ENCODE peak calls at places on chromosomes 16 and 17, in ten cellular contexts. S is GM23338; V is neural progenitor cell; Y is gastrocnemius medialis; U is naive thymus-derived CD4-positive, alpha-beta T cell; F is IMR-90; D is right atrium auricular region; I is heart left ventricle; P is left ventricle myocardium inferior; Q is CD8-positive, alpha-beta memory T cell. K is an unnamed sample. For H3K4me1, the result is how much of the 10 kb centered on the place peaks cover.

GRCh38 chr16:24955975-24956731 is 59.0 kb downstream of the ARHGAP17 start:
- DNase-seq in D (no peak), P (no peak), Y (no peak), V (no peak), U (no peak), Q (no peak), F (no peak), S (no peak), I (no peak), K (no peak)

GRCh38 chr16:4401510-4401909 is 14.9 kb downstream of the CORO7 start:
- DNase-seq in V (no peak), D (no peak), P (no peak), I (no peak), Y (no peak), Q (no peak), U (no peak), F (no peak), S (no peak), K (no peak)

GRCh38 chr16:645852-646678 is 3.1 kb upstream of the WDR90 start:
- DNase-seq in U (no peak), Q (no peak), D (no peak), F (no peak), V (no peak), Y (peak), I (no peak), S (peak), P (peak), K (no peak)

GRCh38 chr16:84718-85452 is 6.9 kb downstream of the MPG start:
- DNase-seq in I (peak), D (peak), Q (no peak), U (no peak), S (no peak), Y (peak), P (peak), F (peak), V (no peak), K (peak)

GRCh38 chr17:44587339-44587738 is 30.1 kb downstream of the FZD2 start:
- DNase-seq in P (peak), D (peak), V (no peak), F (peak), I (peak), U (no peak), Q (no peak), Y (no peak), S (no peak), K (peak)

GRCh38 chr16:30409125-30410060 is 2.0 kb downstream of the ZNF771 start:
- DNase-seq in V (peak), F (peak), S (peak), P (peak), D (peak), I (peak), Q (peak), U (peak), Y (peak), K (peak)

GRCh38 chr16:4114257-4115208 is 1.7 kb downstream of the ADCY9 start:
- DNase-seq in F (no peak), Y (no peak), S (no peak), P (peak), U (no peak), Q (no peak), D (no peak), I (peak), V (no peak), K (peak)

GRCh38 chr17:81230043-81230820 is 7.5 kb upstream of the CEP131 start:
- DNase-seq in D (no peak), F (no peak), S (peak), P (no peak), Q (no peak), V (no peak), U (no peak), Y (no peak), I (no peak), K (no peak)

GRCh38 chr16:82846806-82847205 is 220.0 kb downstream of the CDH13 start:
- DNase-seq in U (no peak), I (no peak), D (no peak), Q (no peak), F (no peak), Y (no peak), S (no peak), V (no peak), P (no peak), K (no peak)

GRCh38 chr17:35849469-35850348 is 19.0 kb downstream of the HEATR9 start:
- DNase-seq in V (peak), S (peak), D (peak), Q (peak), P (no peak), Y (no peak), I (no peak), F (peak), U (peak), K (no peak)

GRCh38 chr17:46046957-46047356 is 47.9 kb downstream of the STH start:
- DNase-seq in I (no peak), F (peak), V (no peak), Q (no peak), Y (no peak), U (no peak), S (no peak), P (no peak), D (no peak), K (no peak)

GRCh38 chr16:56743840-56744239 is 13.9 kb downstream of the NUP93 start:
- DNase-seq in V (no peak), F (peak), S (peak), Y (peak), I (no peak), P (peak), U (no peak), Q (no peak), D (peak), K (no peak)

GRCh38 chr16:21275529-21275928 is 2.6 kb downstream of the CRYM start:
- DNase-seq in U (no peak), Q (no peak), F (no peak), P (no peak), V (no peak), Y (no peak), I (no peak), D (no peak), S (no peak), K (no peak)

GRCh38 chr17:44087319-44087718 is 16.8 kb downstream of the G6PC3 start:
- DNase-seq in F (no peak), S (peak), Q (no peak), I (no peak), Y (no peak), V (no peak), U (no peak), D (no peak), P (no peak), K (no peak)

GRCh38 chr16:14309906-14310305 is 238.8 kb downstream of the MRTFB start:
- DNase-seq in Y (peak), F (peak), S (no peak), U (no peak), D (no peak), Q (no peak), P (no peak), V (no peak), I (peak), K (peak)

GRCh38 chr17:36842231-36842630 is 95.0 kb upstream of the LHX1 start:
- DNase-seq in F (no peak), S (no peak), Y (no peak), U (no peak), I (no peak), D (no peak), V (no peak), P (no peak), Q (no peak), K (no peak)

GRCh38 chr17:13182450-13182849 is 164.6 kb upstream of the ELAC2 start:
- DNase-seq in S (no peak), I (no peak), D (no peak), Y (no peak), P (no peak), V (no peak), F (no peak), U (no peak), Q (no peak), K (no peak)
- H3K4me3 ChIP-seq in S (no peak), I (no peak), D (no peak), Y (no peak), P (no peak), V (no peak), F (no peak), U (no peak), Q (no peak), K (no peak)

GRCh38 chr16:67848118-67848517 is 625 bp upstream of the CENPT start:
- DNase-seq in S (no peak), U (no peak), P (no peak), Q (no peak), V (no peak), D (no peak), I (no peak), Y (no peak), F (no peak), K (no peak)
- H3K4me1 ChIP-seq in S (under half), U (under half), P (half or more), Q (under half), V (under half), D (under half), I (half or more), Y (under half), F (under half), K (under half)

GRCh38 chr16:13122074-13122473 is 220.7 kb downstream of the SHISA9 start:
- DNase-seq in P (no peak), V (no peak), I (no peak), U (no peak), Q (no peak), S (no peak), F (no peak), D (no peak), Y (no peak), K (no peak)
- H3K27ac ChIP-seq in P (no peak), V (no peak), I (no peak), U (no peak), Q (no peak), S (peak), F (no peak), D (no peak), Y (no peak), K (no peak)

GRCh38 chr16:70434489-70435260 is 4.2 kb downstream of the ST3GAL2 start:
- DNase-seq in P (no peak), V (no peak), Y (no peak), F (no peak), U (no peak), S (no peak), D (no peak), I (no peak), Q (no peak), K (no peak)

GRCh38 chr16:70430667-70431536 is 8.0 kb downstream of the ST3GAL2 start:
- DNase-seq in S (peak), P (no peak), F (peak), V (no peak), D (no peak), Q (peak), Y (no peak), U (peak), I (no peak), K (no peak)

GRCh38 chr16:70433456-70434103 is 5.3 kb downstream of the ST3GAL2 start:
- DNase-seq in V (no peak), I (peak), Q (no peak), S (no peak), P (peak), Y (peak), U (no peak), F (peak), D (peak), K (no peak)

GRCh38 chr16:70432304-70432799 is 6.5 kb downstream of the ST3GAL2 start:
- DNase-seq in Q (no peak), P (no peak), F (no peak), D (no peak), U (no peak), V (no peak), I (no peak), Y (no peak), S (no peak), K (no peak)

GRCh38 chr16:70432800-70433455 is 6.0 kb downstream of the ST3GAL2 start:
- DNase-seq in S (no peak), P (no peak), F (no peak), I (no peak), V (no peak), Y (no peak), D (peak), Q (no peak), U (no peak), K (no peak)
- H3K4me3 ChIP-seq in S (no peak), P (peak), F (no peak), I (no peak), V (no peak), Y (no peak), D (no peak), Q (no peak), U (no peak), K (no peak)

DNA sequence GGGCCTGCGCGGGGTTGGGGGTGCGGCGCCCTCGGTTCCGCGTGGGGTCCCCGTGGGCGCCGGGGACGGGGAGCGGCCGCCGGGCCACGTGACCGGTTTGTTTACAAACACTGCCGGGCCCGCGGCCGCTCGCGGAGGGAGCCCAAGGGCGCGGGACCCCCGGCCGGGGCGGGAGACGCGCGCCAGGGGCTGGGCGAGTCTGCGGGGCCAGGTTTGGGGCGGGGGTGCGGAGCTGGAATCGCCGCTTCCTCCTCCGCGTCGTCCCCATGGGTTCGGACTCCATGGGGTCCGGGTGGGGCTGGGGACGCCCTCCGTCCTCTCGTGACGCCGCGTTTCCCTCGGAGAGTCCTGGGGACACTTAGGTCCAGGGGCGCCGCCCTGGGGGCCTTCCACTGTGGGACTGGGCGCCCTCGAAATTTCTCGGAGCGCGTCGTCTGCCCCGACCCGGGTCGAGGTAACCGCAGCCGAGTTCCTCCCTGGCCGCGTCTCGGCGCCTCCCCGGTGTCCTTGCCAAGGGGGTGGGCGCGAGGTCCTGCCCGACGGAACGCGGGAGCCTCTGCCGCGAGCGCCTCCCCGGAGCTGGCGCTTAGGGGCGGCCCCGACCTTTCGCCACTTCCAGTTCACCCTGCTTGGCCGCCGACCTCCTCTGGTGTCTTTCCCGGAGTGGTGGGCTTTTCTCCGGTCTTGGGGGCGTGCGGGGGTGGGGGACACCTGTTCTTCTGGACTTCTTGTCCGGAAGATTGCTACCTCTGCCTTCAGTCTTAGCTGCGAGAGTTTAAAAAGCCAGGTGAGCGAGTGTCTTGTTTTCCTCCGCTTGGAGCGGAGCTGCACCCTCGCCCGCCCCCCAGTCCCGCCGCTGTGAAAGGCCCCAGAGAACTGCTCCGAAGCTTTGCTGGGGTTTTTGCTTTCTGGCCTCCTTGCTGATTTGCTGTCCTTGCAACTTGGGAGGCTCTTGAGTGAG is 754 bp downstream of the YPEL2 start:
- DNase-seq in S (peak), Q (peak), P (peak), D (peak), F (no peak), I (peak), V (peak), U (peak), Y (peak), K (peak)
- H3K4me1 ChIP-seq in S (under half), Q (half or more), P (half or more), D (under half), F (under half), I (half or more), V (under half), U (under half), Y (half or more), K (under half)

GRCh38 chr16:85917959-85918358 is 19.0 kb downstream of the IRF8 start:
- DNase-seq in D (no peak), U (no peak), I (no peak), P (no peak), Q (no peak), F (no peak), S (no peak), Y (no peak), V (no peak), K (no peak)
- H3K27ac ChIP-seq in D (no peak), U (no peak), I (no peak), P (no peak), Q (no peak), F (no peak), S (no peak), Y (no peak), V (no peak), K (no peak)